ENCODE peak calls at places on chromosomes 7 and 10, in six cellular contexts. F, U, G, Y, L and O are unnamed samples.
A peak's percentile ranks its signal among the peaks of the same experiment; 100 is the strongest.

GRCh38 chr10:133110609-133111275 is 23.0 kb downstream of the ADGRA1 start:
- DNase-seq in Y (no peak), G (no peak), L (no peak), U (no peak), F (no peak), O (no peak)

GRCh38 chr10:133021116-133021962 is 66.4 kb upstream of the ADGRA1 start:
- DNase-seq in U (no peak), Y (no peak), L (no peak), F (no peak), G (no peak), O (no peak)

GRCh38 chr7:83359108-83359507 is 196.4 kb upstream of the PCLO start:
- DNase-seq in L (no peak), G (no peak), F (no peak), Y (no peak), U (no peak), O (no peak)

GRCh38 chr10:47325303-47326291 is 3.3 kb downstream of the GDF2 start:
- DNase-seq in Y (no peak), G (no peak), L (no peak), F (no peak), U (no peak), O (no peak)

GRCh38 chr10:96606946-96607345 is 20.1 kb upstream of the TM9SF3 start:
- DNase-seq in Y (no peak), G (no peak), F (no peak), L (no peak), U (no peak), O (no peak)

GRCh38 chr7:145643981-145644380 is 472.6 kb upstream of the CNTNAP2 start:
- DNase-seq in G (no peak), U (no peak), L (peak; percentile 11), F (no peak), Y (no peak), O (no peak)

GRCh38 chr10:60414877-60415585 is 25.4 kb upstream of the ANK3 start:
- DNase-seq in U (peak; percentile 81), L (peak; percentile 73), F (no peak), Y (peak; percentile 85), G (no peak), O (peak; percentile 81)

GRCh38 chr7:96996111-96996936 is 9.0 kb upstream of the DLX6 start:
- DNase-seq in L (no peak), G (no peak), F (no peak), Y (no peak), U (no peak), O (no peak)

GRCh38 chr10:95964786-95965185 is 57.0 kb downstream of the CC2D2B start:
- DNase-seq in G (no peak), Y (no peak), F (no peak), U (no peak), L (no peak), O (peak; percentile 11)